ENCODE peak calls at places on chromosomes 3 and 15, in eight cellular contexts. B, E, Z, U, T, Y, J and L are unnamed samples.

GRCh38 chr3:129312671-129313414 is 34.2 kb downstream of the HMCES start:
- DNase-seq in B (no peak), E (no peak), Z (no peak), U (peak), T (no peak), Y (no peak), J (no peak), L (peak)

GRCh38 chr3:122383915-122384697 is at the start of gene FAM162A:
- DNase-seq in B (peak), E (peak), Z (peak), U (peak), T (peak), Y (peak), J (peak), L (peak)

GRCh38 chr3:50632450-50632849 is 15.5 kb downstream of the MAPKAPK3 start:
- DNase-seq in B (no peak), E (no peak), Z (no peak), U (no peak), T (no peak), Y (no peak), J (no peak), L (no peak)

GRCh38 chr15:92606126-92606835 is 49.3 kb downstream of the FAM174B start:
- DNase-seq in B (no peak), E (no peak), Z (no peak), U (no peak), T (no peak), Y (no peak), J (no peak), L (no peak)

GRCh38 chr3:43105224-43105596 is 669 bp downstream of the POMGNT2 start:
- DNase-seq in B (no peak), E (no peak), Z (no peak), U (no peak), T (peak), Y (no peak), J (no peak), L (no peak)

GRCh38 chr3:14175383-14176037 is 2.9 kb downstream of the XPC start:
- DNase-seq in B (peak), E (peak), Z (no peak), U (no peak), T (no peak), Y (no peak), J (no peak), L (no peak)

GRCh38 chr15:70284438-70285214 is 186.9 kb upstream of the TLE3 start:
- DNase-seq in B (no peak), E (no peak), Z (no peak), U (peak), T (peak), Y (peak), J (no peak), L (no peak)

GRCh38 chr3:126927405-126927750 is 55.5 kb upstream of the PLXNA1 start:
- DNase-seq in B (no peak), E (no peak), Z (no peak), U (no peak), T (no peak), Y (no peak), J (no peak), L (no peak)

GRCh38 chr3:25493786-25494185 is 65.7 kb downstream of the RARB start:
- DNase-seq in B (peak), E (no peak), Z (no peak), U (no peak), T (no peak), Y (no peak), J (no peak), L (peak)

GRCh38 chr3:107884719-107885460 is 205.9 kb downstream of the CD47 start:
- DNase-seq in B (peak), E (no peak), Z (no peak), U (no peak), T (no peak), Y (no peak), J (no peak), L (peak)

GRCh38 chr15:101607102-101607501 is 45.1 kb downstream of the TM2D3 start:
- DNase-seq in B (no peak), E (no peak), Z (no peak), U (no peak), T (no peak), Y (no peak), J (no peak), L (no peak)

DNA sequence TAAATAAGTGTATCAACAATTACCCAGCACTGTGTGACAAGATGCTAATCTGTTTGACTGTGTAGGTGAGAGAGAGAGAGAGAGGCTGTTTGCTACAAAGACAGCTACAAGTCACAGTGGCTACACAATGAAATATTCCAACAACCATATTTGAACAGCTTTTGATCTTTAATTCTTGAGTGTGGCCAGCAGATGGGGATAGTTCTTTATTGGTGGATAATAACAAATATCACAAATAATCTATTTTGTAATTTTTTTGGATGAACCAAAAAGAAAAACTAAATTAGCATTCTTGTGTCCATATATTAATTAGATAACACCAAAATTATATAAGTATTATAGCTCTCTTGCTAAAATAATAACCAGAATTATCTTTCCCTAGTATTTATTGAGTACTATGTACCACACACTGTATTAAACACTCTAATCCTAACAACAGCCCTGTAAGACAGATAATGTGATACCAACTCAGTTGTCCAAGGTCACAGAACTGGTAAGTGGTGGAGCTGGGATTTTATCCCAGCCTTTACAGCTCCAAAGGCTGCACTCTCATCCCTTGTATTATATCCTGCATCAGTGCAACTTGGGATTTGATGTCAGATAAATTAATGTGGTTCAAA is 61.9 kb upstream of the C3orf80 start:
- DNase-seq in B (no peak), E (no peak), Z (no peak), U (no peak), T (no peak), Y (no peak), J (peak), L (no peak)
- TF ChIP-seq CTCF in B (peak), E (peak), Z (peak), U (no peak), T (peak), Y (peak), J (peak), L (peak)

DNA sequence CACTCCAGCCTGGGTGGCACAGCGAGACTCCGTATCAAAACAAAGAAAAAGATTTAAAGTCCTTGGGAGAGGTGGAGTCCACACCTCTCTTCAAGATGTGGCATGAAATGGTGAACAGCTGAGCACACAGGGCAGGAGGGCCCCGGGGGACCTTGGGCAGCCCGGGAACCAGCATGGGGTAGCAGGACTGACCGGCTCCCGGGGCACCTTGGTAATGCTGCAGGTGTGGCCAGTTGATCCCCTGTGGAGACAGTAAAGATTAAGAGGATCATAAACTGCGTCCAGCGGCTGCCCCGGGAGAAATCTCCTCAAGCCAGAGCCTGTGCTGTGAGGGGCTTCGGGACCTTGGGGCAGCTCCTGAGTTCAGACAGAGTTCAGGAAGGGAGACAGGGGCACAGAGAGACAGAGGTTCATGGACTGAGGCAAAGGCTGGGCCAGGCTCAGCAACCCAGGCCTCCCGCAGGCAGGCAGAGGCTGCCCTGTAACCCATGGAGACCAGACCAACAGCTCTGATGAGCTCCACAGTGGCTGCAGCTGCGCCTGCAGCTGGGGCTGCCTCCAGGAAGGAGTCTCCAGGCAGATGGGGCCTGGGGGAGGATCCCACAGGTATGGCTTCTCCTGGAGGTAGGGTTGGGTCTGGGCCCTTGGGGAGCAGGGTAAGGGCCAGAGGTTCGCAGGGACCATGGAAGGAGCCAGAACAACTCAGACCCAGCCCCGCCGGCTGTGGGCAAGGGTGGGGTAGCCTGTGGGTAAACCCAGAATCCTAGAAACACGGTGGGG is at the start of gene NR2E3:
- DNase-seq in B (no peak), E (no peak), Z (no peak), U (no peak), T (no peak), Y (no peak), J (no peak), L (no peak)
- H3K27ac ChIP-seq in B (no peak), E (no peak), Z (no peak), U (no peak), T (no peak), Y (no peak), J (no peak), L (no peak)

DNA sequence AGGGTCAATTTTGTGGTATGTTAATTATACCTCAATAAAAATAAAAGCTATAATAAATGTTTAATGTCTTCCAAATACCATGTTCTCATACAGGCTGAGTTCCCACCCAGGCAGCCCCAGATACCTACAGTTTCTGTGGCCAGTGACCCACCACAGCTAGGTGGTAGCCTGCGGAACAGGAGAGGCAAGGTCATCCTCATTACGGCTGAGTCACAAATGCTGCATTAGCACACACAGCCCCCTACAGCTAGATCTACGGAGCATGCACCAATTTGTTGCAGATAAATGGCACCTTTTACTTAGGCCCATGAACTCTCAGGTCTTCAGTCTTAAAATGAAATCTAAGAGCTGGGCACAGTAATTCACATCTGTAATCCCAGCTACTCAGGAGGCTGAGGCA is 5.1 kb downstream of the SPATA12 start:
- DNase-seq in B (peak), E (no peak), Z (no peak), U (no peak), T (no peak), Y (no peak), J (no peak), L (peak)
- TF ChIP-seq CTCF in B (no peak), E (no peak), Z (no peak), U (no peak), T (no peak), Y (no peak), J (no peak), L (no peak)

DNA sequence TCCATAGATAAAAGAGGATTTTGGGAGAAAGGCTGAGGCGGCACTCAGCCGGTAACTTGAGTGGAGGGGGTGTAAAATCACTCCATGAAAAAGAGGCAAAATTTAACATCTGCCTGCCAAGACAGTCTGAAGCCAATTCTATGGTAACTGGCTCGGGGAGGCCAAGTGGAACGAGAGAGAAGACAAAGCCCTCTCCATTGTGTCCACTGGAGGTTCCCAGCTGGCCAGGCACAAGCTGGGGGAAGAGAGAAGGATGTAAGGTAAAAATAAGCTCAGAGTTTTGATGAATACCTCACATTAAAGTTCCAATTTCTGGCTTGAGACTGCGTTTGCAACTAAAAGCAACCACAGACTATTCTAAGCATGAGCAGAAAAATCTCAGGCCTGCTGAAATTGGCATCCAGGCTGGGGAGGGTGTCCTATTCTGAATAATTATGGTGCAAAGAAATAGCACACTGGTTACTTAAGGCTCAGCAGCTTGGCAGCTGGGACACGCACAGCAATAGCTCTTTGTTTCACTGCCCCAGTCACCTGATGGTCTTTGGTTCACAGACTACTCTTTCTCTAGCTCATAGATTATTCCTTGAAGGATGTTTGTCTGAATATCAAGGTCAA is 48.8 kb downstream of the CHRD start:
- DNase-seq in B (peak), E (no peak), Z (no peak), U (no peak), T (no peak), Y (no peak), J (no peak), L (no peak)
- H3K27ac ChIP-seq in B (no peak), E (no peak), Z (no peak), U (no peak), T (no peak), Y (no peak), J (no peak), L (no peak)

GRCh38 chr3:53753518-53754183 is 92.6 kb downstream of the CHDH start:
- DNase-seq in B (no peak), E (no peak), Z (no peak), U (no peak), T (no peak), Y (no peak), J (no peak), L (no peak)

GRCh38 chr3:53748512-53749271 is 97.5 kb downstream of the CHDH start:
- DNase-seq in B (no peak), E (no peak), Z (no peak), U (no peak), T (no peak), Y (no peak), J (no peak), L (no peak)

GRCh38 chr3:53747559-53747958 is 98.7 kb downstream of the CHDH start:
- DNase-seq in B (no peak), E (no peak), Z (no peak), U (no peak), T (no peak), Y (no peak), J (no peak), L (no peak)

GRCh38 chr3:53749428-53749827 is 96.8 kb downstream of the CHDH start:
- DNase-seq in B (no peak), E (no peak), Z (no peak), U (no peak), T (no peak), Y (no peak), J (no peak), L (no peak)

DNA sequence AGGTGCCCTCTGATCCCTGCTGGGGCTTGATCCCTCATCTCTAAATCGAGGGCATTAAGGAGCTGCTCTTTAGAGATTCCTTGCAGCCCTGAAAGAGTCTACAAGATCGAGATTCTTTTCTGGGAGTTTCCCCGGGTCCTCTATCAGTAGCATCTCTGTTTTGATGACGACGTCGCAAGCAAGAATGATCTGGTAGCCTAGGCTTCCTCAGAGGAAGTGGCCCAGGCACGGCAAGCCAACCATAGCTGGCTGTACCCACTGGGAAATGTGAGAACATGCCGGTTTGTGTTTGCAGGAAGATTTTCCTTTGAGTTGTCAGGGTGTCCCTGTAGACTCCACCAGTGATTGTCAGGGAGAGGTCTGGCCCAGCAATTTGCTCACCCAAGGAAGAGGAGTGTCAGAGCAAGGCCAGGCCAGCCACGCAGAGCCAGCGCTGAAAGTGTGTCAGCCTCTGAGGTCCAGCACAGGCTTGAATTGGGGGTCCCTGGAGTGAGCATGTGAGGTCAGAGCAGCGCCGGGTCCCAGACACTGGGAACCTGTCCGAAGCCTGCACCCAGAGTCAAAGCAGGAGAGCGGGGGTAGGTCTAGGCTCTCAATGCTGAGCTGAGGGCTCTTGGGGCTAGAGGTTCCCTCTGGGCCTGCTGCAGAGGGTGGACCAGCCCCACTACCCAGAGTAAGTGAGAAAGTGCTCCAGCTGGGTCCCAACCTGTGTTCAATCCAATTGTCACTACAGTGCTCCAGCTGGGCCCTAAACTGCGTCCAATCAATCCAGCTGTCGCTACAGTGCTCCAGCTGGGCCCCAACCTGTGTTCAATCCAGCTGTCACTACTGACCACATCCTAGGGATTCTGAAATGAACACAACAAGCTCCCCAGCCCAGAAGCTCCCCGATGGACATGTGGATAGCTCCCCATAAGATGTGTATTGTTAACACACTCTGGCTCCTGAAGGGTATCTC is 95.7 kb downstream of the CHDH start:
- DNase-seq in B (no peak), E (no peak), Z (no peak), U (no peak), T (no peak), Y (no peak), J (no peak), L (no peak)
- TF ChIP-seq CTCF in B (no peak), E (no peak), Z (no peak), U (no peak), T (no peak), Y (no peak), J (no peak), L (no peak)

DNA sequence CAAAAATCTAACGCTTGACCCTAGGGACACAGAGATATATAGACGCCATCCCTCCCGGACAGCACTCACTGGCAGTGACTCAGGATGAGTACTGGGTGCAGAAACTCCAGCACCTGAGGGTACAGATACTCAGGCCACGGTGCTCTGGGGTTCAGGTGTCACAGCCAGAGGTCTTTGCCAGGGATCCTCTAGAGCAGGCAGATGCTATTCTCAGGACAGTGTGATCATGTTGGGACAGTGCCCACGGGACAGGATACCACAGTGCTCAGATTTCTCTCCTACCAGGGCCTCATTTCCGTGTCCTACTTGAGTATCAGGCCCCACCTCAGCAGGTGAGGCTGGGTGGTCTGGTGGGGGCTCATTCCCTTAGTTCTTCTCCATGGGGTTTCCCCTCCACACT is 34.4 kb downstream of the HOMER2 start:
- DNase-seq in B (no peak), E (no peak), Z (no peak), U (no peak), T (no peak), Y (no peak), J (no peak), L (no peak)
- H3K27ac ChIP-seq in B (no peak), E (no peak), Z (no peak), U (no peak), T (no peak), Y (no peak), J (no peak), L (no peak)

DNA sequence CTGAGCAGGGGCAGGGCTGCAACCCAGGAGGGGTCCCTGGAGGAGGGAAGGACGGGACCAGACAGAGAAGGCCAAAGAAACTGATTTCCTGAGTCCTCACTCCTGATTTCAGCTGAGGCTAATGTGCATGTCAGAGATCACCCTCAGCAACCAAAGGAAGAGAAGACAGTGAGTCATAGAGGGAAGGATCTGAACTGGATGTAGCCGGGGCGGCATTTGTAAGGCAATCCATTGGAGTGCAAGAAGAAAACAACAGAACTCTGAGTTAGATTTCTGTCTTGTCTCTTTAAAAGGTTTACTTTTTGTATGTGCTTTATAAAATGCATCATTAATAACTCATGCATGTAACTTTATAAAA is 105.3 kb upstream of the AGBL1 start:
- DNase-seq in B (peak), E (no peak), Z (no peak), U (no peak), T (no peak), Y (no peak), J (no peak), L (peak)
- TF ChIP-seq CTCF in B (no peak), E (no peak), Z (no peak), U (no peak), T (no peak), Y (no peak), J (no peak), L (no peak)